ENCODE peak calls at places on chromosomes 3 and 15, in five cellular contexts. X, Z, S, G and J are unnamed samples.

GRCh38 chr3:140206196-140207040 is 271.4 kb downstream of the CLSTN2 start:
- DNase-seq in X (no peak), Z (peak), S (no peak), G (peak), J (peak)

GRCh38 chr3:104632947-104633346 is 733.8 kb upstream of the ALCAM start:
- DNase-seq in X (no peak), Z (no peak), S (no peak), G (no peak), J (no peak)

GRCh38 chr15:78946493-78946892 is 1.6 kb upstream of the CTSH start:
- DNase-seq in X (no peak), Z (no peak), S (no peak), G (no peak), J (no peak)

GRCh38 chr15:64044315-64045105 is 1.8 kb downstream of the DAPK2 start:
- DNase-seq in X (no peak), Z (no peak), S (no peak), G (no peak), J (no peak)

GRCh38 chr3:2961576-2961975 is 148.6 kb downstream of the IL5RA start:
- DNase-seq in X (no peak), Z (no peak), S (no peak), G (no peak), J (no peak)

GRCh38 chr15:74451861-74452835 is 8.8 kb downstream of the UBL7 start:
- DNase-seq in X (no peak), Z (no peak), S (no peak), G (no peak), J (no peak)

GRCh38 chr3:101017048-101017447 is 23.8 kb upstream of the ABI3BP start:
- DNase-seq in X (no peak), Z (no peak), S (no peak), G (no peak), J (peak)

GRCh38 chr3:40118031-40118610 is 191.4 kb upstream of the EIF1B start:
- DNase-seq in X (no peak), Z (no peak), S (no peak), G (no peak), J (no peak)

GRCh38 chr15:65509321-65509720 is 8.2 kb downstream of the DPP8 start:
- DNase-seq in X (no peak), Z (no peak), S (no peak), G (no peak), J (no peak)

GRCh38 chr3:118029049-118029448 is 1005.6 kb downstream of the IGSF11 start:
- DNase-seq in X (no peak), Z (no peak), S (no peak), G (no peak), J (no peak)

GRCh38 chr3:74410276-74410941 is 204.1 kb downstream of the CNTN3 start:
- DNase-seq in X (no peak), Z (no peak), S (no peak), G (no peak), J (no peak)

GRCh38 chr3:55721716-55722484 is 234.8 kb upstream of the WNT5A start:
- DNase-seq in X (no peak), Z (peak), S (no peak), G (no peak), J (no peak)

GRCh38 chr15:72382146-72382545 is 6.3 kb upstream of the HEXA start:
- DNase-seq in X (no peak), Z (no peak), S (no peak), G (no peak), J (no peak)